ENCODE peak calls at places on chromosomes 7 and 10, in seven cellular contexts. U is prostate gland, X is uterus, Q is Peyer's patch, Y is stomach, G is tibial nerve, K is NB4. O is an unnamed sample.
A peak's percentile ranks its signal among the peaks of the same experiment; 100 is the strongest.

GRCh38 chr7:6402741-6403140 is 45.0 kb downstream of the DAGLB start:
- DNase-seq in G (no peak), K (no peak), Y (no peak), Q (no peak), X (no peak), U (no peak), O (no peak)

GRCh38 chr10:120506674-120507073 is 49.6 kb downstream of the PLPP4 start:
- DNase-seq in X (no peak), K (no peak), G (no peak), U (no peak), Q (no peak), Y (no peak), O (no peak)

GRCh38 chr10:68202965-68203358 is 29.0 kb downstream of the ATOH7 start:
- DNase-seq in Q (no peak), Y (no peak), U (no peak), G (no peak), K (peak; percentile 87), X (no peak), O (no peak)

GRCh38 chr10:128421731-128422130 is 295.5 kb upstream of the MKI67 start:
- DNase-seq in X (no peak), Q (no peak), U (no peak), K (no peak), Y (no peak), G (no peak), O (no peak)

GRCh38 chr7:144513332-144513731 is 109.8 kb upstream of the NOBOX start:
- DNase-seq in U (no peak), Q (no peak), X (no peak), K (peak; percentile 59), G (no peak), Y (no peak), O (no peak)

GRCh38 chr10:47183726-47184084 is 116.3 kb upstream of the GDF10 start:
- DNase-seq in U (no peak), Y (no peak), Q (no peak), K (no peak), X (no peak), G (peak; percentile 46), O (no peak)

GRCh38 chr10:120181154-120181553 is 275.9 kb upstream of the PLPP4 start:
- DNase-seq in G (no peak), Y (no peak), K (no peak), X (no peak), Q (no peak), U (no peak), O (no peak)

GRCh38 chr7:7596156-7596555 is 29.5 kb downstream of the MIOS start:
- DNase-seq in Y (no peak), G (no peak), K (peak; percentile 26), U (no peak), Q (no peak), X (no peak), O (no peak)

GRCh38 chr10:22874189-22874854 is 53.5 kb upstream of the ARMC3 start:
- DNase-seq in K (no peak), U (no peak), Q (no peak), Y (no peak), G (no peak), X (no peak), O (no peak)

GRCh38 chr10:58752665-58753064 is 240.0 kb downstream of the BICC1 start:
- DNase-seq in K (no peak), X (no peak), U (no peak), Y (no peak), Q (no peak), G (no peak), O (no peak)

GRCh38 chr10:73908853-73909611 is 1.9 kb upstream of the PLAU start:
- DNase-seq in G (peak; percentile 40), U (no peak), X (peak; percentile 49), Y (no peak), K (peak; percentile 98), Q (no peak), O (no peak)

GRCh38 chr10:63707254-63707910 is 186.2 kb downstream of the REEP3 start:
- DNase-seq in X (peak; percentile 79), K (peak; percentile 88), Q (no peak), G (peak; percentile 71), Y (no peak), U (peak; percentile 56), O (no peak)

GRCh38 chr7:81407094-81407493 is 362.8 kb downstream of the HGF start:
- DNase-seq in U (no peak), Q (no peak), Y (no peak), K (no peak), G (no peak), X (no peak), O (no peak)

DNA sequence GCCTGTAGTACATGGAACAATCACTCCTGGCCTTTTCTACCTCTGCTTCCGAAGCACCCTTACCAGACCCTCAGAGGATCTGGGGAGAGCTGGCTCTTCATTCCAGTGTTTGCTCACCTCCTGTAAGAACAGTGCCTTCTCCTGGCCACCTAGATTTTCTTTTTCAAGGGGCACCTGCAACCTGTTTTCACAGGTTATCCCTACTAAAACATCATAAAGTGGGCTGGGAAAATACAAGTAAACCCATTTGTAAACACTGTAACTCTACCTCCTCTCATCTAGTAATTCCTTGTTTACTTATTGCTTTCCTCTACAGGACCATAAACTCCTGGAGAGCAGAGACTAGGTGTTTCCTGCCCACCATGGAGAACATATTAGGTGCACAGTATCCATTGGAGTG is 1.1 kb downstream of the PIK3AP1 start:
- DNase-seq in G (no peak), Q (no peak), U (no peak), X (no peak), K (no peak), Y (no peak), O (no peak)
- H3K4me3 ChIP-seq in G (peak overlapping the region; percentile 56), Q (peak overlapping the region; percentile 45), U (no peak overlapping the region), X (no peak overlapping the region), K (peak overlapping the region; percentile 84), Y (no peak overlapping the region), O (no peak overlapping the region)

GRCh38 chr7:105014725-105015630 is 973 bp downstream of the KMT2E start:
- DNase-seq in G (peak; percentile 71), Y (peak; percentile 60), U (peak; percentile 60), X (peak; percentile 66), Q (peak; percentile 70), K (peak; percentile 85), O (peak; percentile 63)
- TF ChIP-seq POLR2A in G (peak; percentile 59), Y (no peak), U (peak; percentile 83), X (peak; percentile 46), Q (peak; percentile 42), K (no peak), O (peak; percentile 24)

GRCh38 chr7:77697535-77697831 is 1.2 kb downstream of the RSBN1L start:
- DNase-seq in G (no peak), Y (no peak), U (no peak), X (no peak), K (peak; percentile 88), Q (no peak), O (no peak)

GRCh38 chr7:77696057-77696642 is at the start of gene RSBN1L:
- DNase-seq in Y (peak; percentile 99), U (peak; percentile 99), G (peak; percentile 98), K (peak; percentile 100), Q (peak; percentile 99), X (peak; percentile 98), O (peak; percentile 98)

GRCh38 chr7:77696643-77697534 is 630 bp downstream of the RSBN1L start:
- DNase-seq in G (peak; percentile 57), Q (peak; percentile 83), Y (peak; percentile 68), X (peak; percentile 49), U (peak; percentile 63), K (peak; percentile 84), O (peak; percentile 52)

GRCh38 chr7:77698042-77698625 is 1.9 kb downstream of the RSBN1L start:
- DNase-seq in K (peak; percentile 65), Y (no peak), U (no peak), G (no peak), Q (no peak), X (no peak), O (no peak)

GRCh38 chr7:77699056-77699455 is 2.8 kb downstream of the RSBN1L start:
- DNase-seq in Y (no peak), G (no peak), X (no peak), U (no peak), K (no peak), Q (no peak), O (no peak)
- H3K4me3 ChIP-seq in Y (no peak overlapping the region), G (no peak overlapping the region), X (no peak overlapping the region), U (no peak overlapping the region), K (peak overlapping the region; percentile 98), Q (no peak overlapping the region), O (no peak overlapping the region)

GRCh38 chr7:116526897-116527296 is 2.1 kb downstream of the CAV1 start:
- DNase-seq in U (no peak), Y (no peak), X (no peak), K (no peak), Q (no peak), G (no peak), O (no peak)

GRCh38 chr7:116527521-116527920 is 2.7 kb downstream of the CAV1 start:
- DNase-seq in Q (no peak), G (no peak), Y (no peak), X (no peak), K (no peak), U (no peak), O (no peak)

GRCh38 chr7:116524609-116525297 is at the start of gene CAV1:
- DNase-seq in Y (peak; percentile 65), U (peak; percentile 75), X (peak; percentile 88), K (no peak), Q (peak; percentile 70), G (peak; percentile 75), O (peak; percentile 88)

GRCh38 chr7:116525298-116525912 is 569 bp downstream of the CAV1 start:
- DNase-seq in U (peak; percentile 20), Q (peak; percentile 64), G (peak; percentile 22), X (peak; percentile 51), Y (peak; percentile 41), K (no peak), O (peak; percentile 66)

DNA sequence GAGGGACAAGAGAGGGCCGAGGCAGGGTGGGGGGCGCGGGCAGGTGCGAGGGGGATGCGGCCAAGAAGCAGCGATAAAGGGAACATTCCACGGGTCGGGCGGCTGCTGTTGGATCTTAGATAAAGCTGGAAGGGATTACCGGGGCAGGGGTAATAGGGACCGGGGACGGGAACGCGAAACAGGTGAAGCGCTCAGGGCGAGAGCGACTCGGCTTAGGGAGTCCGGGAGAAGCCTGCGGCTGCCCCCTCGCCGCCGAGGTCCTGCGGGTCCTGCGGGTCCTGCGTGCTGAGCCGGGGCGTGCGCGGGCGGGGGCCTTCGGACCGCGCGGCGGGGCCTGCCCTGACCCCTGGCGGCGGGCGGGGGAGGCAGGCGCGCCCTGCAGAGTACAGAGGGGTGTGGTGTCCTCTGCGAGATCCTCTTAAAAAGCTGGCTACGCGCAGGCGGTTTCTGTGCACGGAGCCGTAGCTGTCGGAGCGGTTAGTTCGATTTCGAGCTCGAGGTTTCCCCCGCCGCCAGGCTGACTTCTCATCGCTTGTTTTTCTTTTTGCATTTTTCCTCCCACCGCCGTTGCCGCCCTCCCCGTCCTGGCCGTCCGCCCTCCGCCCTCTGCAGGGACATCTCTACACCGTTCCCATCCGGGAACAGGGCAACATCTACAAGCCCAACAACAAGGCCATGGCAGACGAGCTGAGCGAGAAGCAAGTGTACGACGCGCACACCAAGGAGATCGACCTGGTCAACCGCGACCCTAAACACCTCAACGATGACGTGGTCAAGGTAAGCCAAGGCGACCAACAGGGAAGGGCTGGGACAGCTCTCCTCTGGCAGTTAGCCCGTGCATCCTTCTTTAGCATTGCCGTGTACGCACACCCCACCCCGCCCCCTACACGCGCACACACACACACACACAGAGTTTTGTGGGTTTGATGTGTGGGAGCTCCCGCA is 1.3 kb downstream of the CAV1 start:
- DNase-seq in Q (peak; percentile 82), Y (peak; percentile 70), G (peak; percentile 57), X (peak; percentile 79), K (peak; percentile 63), U (peak; percentile 62), O (peak; percentile 85)
- TF ChIP-seq POLR2A in Q (no peak), Y (no peak), G (no peak), X (peak; percentile 76), K (no peak), U (peak; percentile 25), O (no peak)